ENCODE peak calls at places on chromosome 11, in ten cellular contexts. Y, F, J, T, D, R, I, N, B and P are unnamed samples.

GRCh38 chr11:21927628-21928027 is 265.3 kb upstream of the ANO5 start:
- DNase-seq in Y (no peak), F (no peak), J (no peak), T (no peak), D (no peak), R (no peak), I (no peak), N (no peak), B (no peak), P (no peak)

GRCh38 chr11:19849947-19850593 is 137.4 kb downstream of the NAV2 start:
- DNase-seq in Y (no peak), F (no peak), J (no peak), T (no peak), D (no peak), R (peak), I (no peak), N (no peak), B (no peak), P (no peak)

GRCh38 chr11:129368889-129369672 is 6.6 kb upstream of the BARX2 start:
- DNase-seq in Y (no peak), F (no peak), J (no peak), T (no peak), D (no peak), R (no peak), I (no peak), N (no peak), B (no peak), P (no peak)

GRCh38 chr11:134412508-134413333 is 679 bp upstream of the B3GAT1 start:
- DNase-seq in Y (no peak), F (no peak), J (no peak), T (peak), D (no peak), R (no peak), I (peak), N (no peak), B (no peak), P (peak)

GRCh38 chr11:123122341-123122740 is 60.4 kb upstream of the HSPA8 start:
- DNase-seq in Y (no peak), F (no peak), J (no peak), T (no peak), D (peak), R (peak), I (no peak), N (no peak), B (peak), P (no peak)

GRCh38 chr11:36372101-36372767 is 76.1 kb downstream of the PRR5L start:
- DNase-seq in Y (no peak), F (no peak), J (peak), T (no peak), D (peak), R (peak), I (no peak), N (no peak), B (no peak), P (peak)

GRCh38 chr11:44609783-44610155 is 44.3 kb downstream of the CD82 start:
- DNase-seq in Y (no peak), F (no peak), J (no peak), T (no peak), D (no peak), R (no peak), I (no peak), N (no peak), B (no peak), P (no peak)

GRCh38 chr11:111606986-111607385 is 4.7 kb downstream of the SIK2 start:
- DNase-seq in Y (no peak), F (no peak), J (no peak), T (no peak), D (no peak), R (peak), I (no peak), N (no peak), B (peak), P (no peak)

GRCh38 chr11:47179655-47179991 is 2.9 kb upstream of the ARFGAP2 start:
- DNase-seq in Y (no peak), F (no peak), J (peak), T (peak), D (peak), R (peak), I (peak), N (no peak), B (peak), P (peak)

GRCh38 chr11:60810151-60810550 is 25.0 kb downstream of the MS4A10 start:
- DNase-seq in Y (no peak), F (no peak), J (no peak), T (no peak), D (no peak), R (no peak), I (no peak), N (no peak), B (no peak), P (no peak)

GRCh38 chr11:99418927-99419707 is 398.4 kb downstream of the CNTN5 start:
- DNase-seq in Y (no peak), F (no peak), J (no peak), T (peak), D (peak), R (peak), I (no peak), N (no peak), B (no peak), P (no peak)

GRCh38 chr11:65586676-65587075 is 8.9 kb downstream of the KCNK7 start:
- DNase-seq in Y (no peak), F (no peak), J (no peak), T (no peak), D (no peak), R (no peak), I (no peak), N (no peak), B (peak), P (peak)

GRCh38 chr11:465896-466538 is 15.9 kb downstream of the PTDSS2 start:
- DNase-seq in Y (no peak), F (no peak), J (no peak), T (no peak), D (no peak), R (no peak), I (no peak), N (no peak), B (no peak), P (no peak)

GRCh38 chr11:118552341-118552740 is 13.4 kb downstream of the IFT46 start:
- DNase-seq in Y (no peak), F (no peak), J (no peak), T (no peak), D (no peak), R (no peak), I (no peak), N (no peak), B (no peak), P (no peak)